ENCODE peak calls at places on chromosomes 16 and 17, in five cellular contexts. P is A549, X is GM12878, S is endothelial cell of umbilical vein, A is HepG2. W is an unnamed sample.

GRCh38 chr16:20647736-20648135 is 49.7 kb downstream of the ACSM1 start:
- DNase-seq in P (no peak), X (no peak), S (no peak), A (no peak), W (no peak)

GRCh38 chr16:77221482-77221881 is 22.3 kb downstream of the SYCE1L start:
- DNase-seq in P (no peak), X (no peak), S (no peak), A (no peak), W (no peak)

GRCh38 chr16:85673529-85674417 is 15.0 kb downstream of the GINS2 start:
- DNase-seq in P (no peak), X (no peak), S (peak), A (no peak), W (no peak)

GRCh38 chr16:72986011-72986410 is 61.9 kb downstream of the ZFHX3 start:
- DNase-seq in P (no peak), X (no peak), S (no peak), A (no peak), W (no peak)

GRCh38 chr17:36812762-36813161 is 124.5 kb upstream of the LHX1 start:
- DNase-seq in P (no peak), X (no peak), S (peak), A (no peak), W (no peak)

GRCh38 chr17:59373879-59374495 is 42.5 kb downstream of the YPEL2 start:
- DNase-seq in P (no peak), X (no peak), S (no peak), A (no peak), W (peak)

GRCh38 chr16:73054732-73055481 is 7.0 kb upstream of the ZFHX3 start:
- DNase-seq in P (peak), X (no peak), S (peak), A (peak), W (peak)

GRCh38 chr16:84532299-84532724 is 27.9 kb upstream of the MEAK7 start:
- DNase-seq in P (peak), X (no peak), S (peak), A (peak), W (no peak)

GRCh38 chr16:83095926-83096692 is 469.3 kb downstream of the CDH13 start:
- DNase-seq in P (no peak), X (no peak), S (no peak), A (no peak), W (no peak)

GRCh38 chr16:50351952-50352351 is 16.8 kb downstream of the BRD7 start:
- DNase-seq in P (no peak), X (no peak), S (no peak), A (no peak), W (no peak)

GRCh38 chr17:16075949-16076348 is 76.3 kb downstream of the TTC19 start:
- DNase-seq in P (no peak), X (no peak), S (no peak), A (no peak), W (no peak)

GRCh38 chr16:10577305-10578202 is 2.8 kb downstream of the EMP2 start:
- DNase-seq in P (no peak), X (no peak), S (no peak), A (no peak), W (no peak)

GRCh38 chr16:77191259-77191969 is 424 bp downstream of the MON1B start:
- DNase-seq in P (peak), X (no peak), S (no peak), A (no peak), W (peak)

GRCh38 chr16:85637061-85637807 is 24.1 kb downstream of the GSE1 start:
- DNase-seq in P (no peak), X (no peak), S (no peak), A (no peak), W (no peak)

GRCh38 chr17:74937064-74938051 is 1.7 kb downstream of the OTOP3 start:
- DNase-seq in P (no peak), X (no peak), S (no peak), A (no peak), W (no peak)

GRCh38 chr17:60036796-60037677 is 41.7 kb downstream of the HEATR6 start:
- DNase-seq in P (peak), X (peak), S (peak), A (peak), W (peak)

GRCh38 chr16:88702364-88703210 is 3.6 kb downstream of the RNF166 start:
- DNase-seq in P (no peak), X (no peak), S (no peak), A (no peak), W (peak)

GRCh38 chr17:65366102-65366844 is 195.2 kb downstream of the AXIN2 start:
- DNase-seq in P (no peak), X (no peak), S (no peak), A (no peak), W (no peak)

GRCh38 chr17:42744806-42745617 is at the start of gene EZH1:
- DNase-seq in P (peak), X (peak), S (peak), A (peak), W (peak)
- TF ChIP-seq CTCF in P (no peak), X (no peak), S (no peak), A (no peak), W (no peak)

DNA sequence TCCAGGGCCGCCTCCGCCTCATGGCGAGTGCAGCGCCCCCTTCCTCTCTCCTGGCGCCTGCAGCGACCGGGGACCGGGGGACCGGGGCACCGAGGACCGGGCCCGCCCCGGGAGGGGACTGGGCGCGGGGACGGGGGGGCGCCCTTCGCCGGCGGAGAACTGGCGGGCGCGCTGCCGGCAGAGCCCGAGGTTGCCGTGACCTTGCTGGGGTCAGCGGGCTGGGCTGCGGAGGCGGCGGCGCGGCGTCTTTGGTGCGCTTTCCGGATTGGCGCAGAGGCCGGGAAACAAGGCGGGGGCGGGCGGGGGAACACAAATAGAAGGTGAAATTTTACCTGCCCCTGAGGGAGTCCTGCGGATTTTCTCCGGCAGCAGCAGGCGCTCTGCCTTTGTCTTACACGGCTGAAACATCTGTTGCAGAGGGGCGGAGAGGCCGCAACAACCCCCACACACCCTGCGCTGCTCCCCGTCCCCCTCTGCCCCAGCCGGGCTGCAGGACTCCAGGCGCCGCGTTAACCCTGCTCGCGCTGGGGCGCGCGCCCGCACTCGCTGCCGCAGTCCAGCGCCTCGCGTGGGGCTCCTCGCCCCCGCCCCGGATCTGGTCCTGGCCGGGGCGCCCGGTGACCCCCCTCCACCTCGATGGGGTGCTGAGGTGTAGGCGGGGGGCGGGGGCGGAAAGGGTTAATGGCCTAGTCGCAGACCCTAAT is 53.5 kb downstream of the SREBF1 start:
- DNase-seq in P (no peak), X (peak), S (peak), A (no peak), W (peak)
- TF ChIP-seq POLR2A in P (no peak), X (no peak), S (no peak), A (no peak), W (no peak)

GRCh38 chr17:80260791-80261158 is at the start of gene RNF213:
- DNase-seq in P (no peak), X (no peak), S (peak), A (no peak), W (peak)
- TF ChIP-seq MAX in P (no peak), X (no peak), S (no peak), A (no peak), W (no peak)

DNA sequence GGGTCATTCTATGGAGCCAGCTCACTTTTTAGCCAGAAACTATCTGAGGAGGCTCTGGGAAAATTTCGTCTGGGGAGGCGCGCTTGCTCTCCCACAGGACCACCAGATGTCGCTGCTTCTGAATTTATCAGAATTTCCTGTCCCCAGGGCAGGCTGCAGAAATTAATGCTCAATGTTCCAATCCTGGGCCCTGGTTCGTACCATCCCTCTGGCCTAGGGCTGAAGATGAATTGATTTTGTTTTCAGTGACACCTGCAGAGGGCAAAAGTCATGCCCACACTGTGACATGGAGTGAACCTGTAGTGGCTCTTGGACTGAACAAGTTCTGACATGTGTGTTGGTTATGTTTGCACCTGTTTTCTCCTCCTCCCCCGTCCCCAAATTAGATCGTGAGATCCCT is 482.6 kb downstream of the NPIPA7 start:
- DNase-seq in P (peak), X (peak), S (no peak), A (peak), W (peak)
- TF ChIP-seq CTCF in P (peak), X (peak), S (peak), A (peak), W (peak)

DNA sequence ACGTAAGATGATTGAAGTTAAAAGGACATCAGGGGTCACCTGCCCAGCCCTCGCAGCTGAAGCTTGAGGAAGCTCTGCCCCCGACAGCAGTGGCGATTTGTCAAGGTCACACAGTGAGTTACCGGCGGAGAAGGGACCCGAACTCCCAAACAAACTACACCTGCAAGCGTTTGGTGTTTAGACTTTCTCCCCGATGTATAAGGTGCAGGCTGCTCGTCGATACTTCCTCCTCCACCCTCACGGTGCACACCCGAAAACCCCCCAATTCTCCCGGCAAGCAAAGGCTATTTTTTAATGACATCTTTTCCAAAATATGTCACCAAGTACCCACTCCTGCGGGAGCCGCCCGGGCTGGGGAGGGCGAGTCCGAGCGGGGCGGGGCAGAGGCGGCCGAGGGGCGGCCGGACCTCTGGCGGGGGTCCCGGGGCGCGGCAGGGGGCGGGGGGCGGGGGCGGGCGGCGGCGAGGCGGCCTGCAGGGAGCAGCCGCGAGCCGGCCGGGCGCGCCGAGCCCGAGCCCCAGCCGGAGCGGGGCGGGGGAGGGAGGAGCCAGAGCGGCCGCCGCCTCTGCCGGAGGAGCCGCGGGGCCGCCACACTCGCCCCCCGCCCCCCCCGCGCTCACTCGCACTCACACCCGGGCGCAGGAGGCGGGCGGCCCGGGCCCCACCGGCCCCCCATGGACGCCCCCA is at the start of gene THRA:
- DNase-seq in P (no peak), X (no peak), S (no peak), A (no peak), W (peak)
- TF ChIP-seq POLR2A in P (no peak), X (no peak), S (no peak), A (no peak), W (peak)

DNA sequence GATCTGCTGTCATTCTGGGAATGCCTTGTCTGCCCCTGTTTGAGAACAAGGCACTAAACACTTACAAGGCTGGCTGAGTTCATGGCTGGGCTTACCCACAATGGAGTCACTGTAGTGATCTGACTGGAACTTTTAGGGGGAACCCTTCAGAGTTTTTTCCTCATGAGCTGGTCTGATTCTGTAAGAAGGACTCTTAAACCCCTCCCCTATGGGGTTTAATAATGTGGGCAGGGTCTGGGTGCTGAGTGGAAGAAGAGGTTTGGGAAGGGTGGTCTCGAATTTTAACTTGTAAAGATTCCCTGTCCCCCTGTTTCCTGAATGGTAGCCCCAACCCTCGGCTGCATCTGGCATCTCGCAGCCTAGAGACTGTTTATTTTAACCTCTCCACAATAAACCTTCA is 30.6 kb downstream of the OSBPL7 start:
- DNase-seq in P (no peak), X (no peak), S (no peak), A (no peak), W (no peak)
- TF ChIP-seq MAX in P (no peak), X (no peak), S (no peak), A (no peak), W (no peak)

GRCh38 chr17:82239401-82239925 is 10.6 kb downstream of the SLC16A3 start:
- DNase-seq in P (no peak), X (no peak), S (no peak), A (no peak), W (no peak)

GRCh38 chr17:82239926-82240505 is 11.2 kb downstream of the SLC16A3 start:
- DNase-seq in P (no peak), X (no peak), S (no peak), A (peak), W (no peak)

GRCh38 chr17:82237083-82237745 is 8.4 kb downstream of the SLC16A3 start:
- DNase-seq in P (no peak), X (no peak), S (no peak), A (no peak), W (no peak)

GRCh38 chr17:82237746-82238561 is 9.1 kb downstream of the SLC16A3 start:
- DNase-seq in P (no peak), X (no peak), S (no peak), A (no peak), W (peak)

GRCh38 chr17:82238562-82239201 is 9.8 kb downstream of the SLC16A3 start:
- DNase-seq in P (peak), X (no peak), S (no peak), A (no peak), W (peak)
- TF ChIP-seq CTCF in P (no peak), X (no peak), S (no peak), A (no peak), W (no peak)

GRCh38 chr17:81528651-81529436 is 667 bp downstream of the FSCN2 start:
- DNase-seq in P (no peak), X (no peak), S (no peak), A (no peak), W (no peak)

GRCh38 chr17:81527591-81528383 is at the start of gene FSCN2:
- DNase-seq in P (no peak), X (no peak), S (no peak), A (no peak), W (no peak)

GRCh38 chr17:81529437-81529803 is 1.2 kb downstream of the FSCN2 start:
- DNase-seq in P (no peak), X (no peak), S (no peak), A (no peak), W (no peak)

GRCh38 chr17:81526662-81527571 is 1.3 kb upstream of the FSCN2 start:
- DNase-seq in P (no peak), X (no peak), S (no peak), A (no peak), W (no peak)

GRCh38 chr17:81528384-81528650 is 140 bp downstream of the FSCN2 start:
- DNase-seq in P (no peak), X (no peak), S (no peak), A (no peak), W (no peak)
- TF ChIP-seq POLR2A in P (no peak), X (peak), S (no peak), A (no peak), W (no peak)